ENCODE peak calls at places on chromosome 21, in four cellular contexts. F is A549, W is WTC11, P is K562. E is an unnamed sample.

GRCh38 chr21:33951276-33952178 is 35.9 kb upstream of the ATP5PO start:
- DNase-seq in W (no peak), P (no peak), F (no peak), E (no peak)

GRCh38 chr21:37065561-37066177 is 7.2 kb downstream of the PIGP start:
- DNase-seq in W (no peak), P (no peak), F (no peak), E (no peak)

GRCh38 chr21:45982256-45982757 is 737 bp downstream of the COL6A1 start:
- DNase-seq in W (peak; percentile 35), P (no peak), F (no peak), E (no peak)

GRCh38 chr21:39715804-39716397 is 29.1 kb upstream of the IGSF5 start:
- DNase-seq in P (peak; percentile 68), W (peak; percentile 54), F (peak; percentile 8), E (peak; percentile 33)

GRCh38 chr21:46661211-46661625 is 25.7 kb downstream of the PRMT2 start:
- DNase-seq in F (no peak), W (peak; percentile 74), P (no peak), E (no peak)

GRCh38 chr21:37849703-37850102 is 66.6 kb downstream of the KCNJ6 start:
- DNase-seq in P (no peak), W (no peak), F (no peak), E (no peak)

GRCh38 chr21:29372063-29372802 is 73.5 kb downstream of the BACH1 start:
- DNase-seq in P (peak; percentile 91), F (peak; percentile 50), W (peak; percentile 24), E (peak; percentile 78)

GRCh38 chr21:46424621-46425020 is 34.1 kb upstream of the DIP2A start:
- DNase-seq in P (no peak), F (no peak), W (no peak), E (no peak)

GRCh38 chr21:17602874-17603273 is 9.8 kb downstream of the BTG3 start:
- DNase-seq in F (no peak), W (no peak), P (no peak), E (no peak)

GRCh38 chr21:17270234-17270633 is 242.6 kb upstream of the CXADR start:
- DNase-seq in W (no peak), F (peak; percentile 4), P (peak; percentile 0), E (peak; percentile 34)

GRCh38 chr21:25107708-25108107 is 499.6 kb downstream of the MRPL39 start:
- DNase-seq in P (no peak), W (no peak), F (no peak), E (no peak)

GRCh38 chr21:42612390-42612789 is 41.0 kb upstream of the PDE9A start:
- DNase-seq in W (no peak), F (no peak), P (no peak), E (no peak)

GRCh38 chr21:15193937-15194336 is 129.1 kb upstream of the NRIP1 start:
- DNase-seq in P (peak; percentile 18), F (no peak), W (no peak), E (no peak)

GRCh38 chr21:37710555-37711293 is 205.5 kb downstream of the KCNJ6 start:
- DNase-seq in W (no peak), F (no peak), P (no peak), E (peak; percentile 4)

GRCh38 chr21:29196664-29197052 is 66.2 kb downstream of the MAP3K7CL start:
- DNase-seq in F (no peak), W (no peak), P (no peak), E (no peak)

GRCh38 chr21:32249551-32250280 is 29.1 kb downstream of the MIS18A start:
- DNase-seq in W (no peak), P (no peak), F (no peak), E (no peak)

GRCh38 chr21:32136546-32136945 is 142.3 kb downstream of the MIS18A start:
- DNase-seq in W (no peak), P (no peak), F (no peak), E (no peak)

GRCh38 chr21:40635336-40635735 is 211.6 kb downstream of the DSCAM start:
- DNase-seq in P (no peak), F (no peak), W (no peak), E (no peak)

GRCh38 chr21:37087188-37087587 is 14.1 kb downstream of the TTC3 start:
- DNase-seq in W (no peak), P (peak; percentile 79), F (no peak), E (no peak)

GRCh38 chr21:15127437-15127836 is 62.6 kb upstream of the NRIP1 start:
- DNase-seq in F (no peak), P (no peak), W (no peak), E (no peak)

GRCh38 chr21:46320331-46320801 is 3.3 kb downstream of the C21orf58 start:
- DNase-seq in F (no peak), W (no peak), P (peak; percentile 97), E (no peak)

GRCh38 chr21:43790053-43790524 is 712 bp downstream of the RRP1 start:
- DNase-seq in P (no peak), F (no peak), W (no peak), E (no peak)

GRCh38 chr21:36867506-36867905 is 99.0 kb downstream of the HLCS start:
- DNase-seq in P (no peak), W (no peak), F (no peak), E (no peak)

GRCh38 chr21:42512346-42513034 is 1.2 kb upstream of the SLC37A1 start:
- DNase-seq in W (no peak), P (no peak), F (no peak), E (no peak)

GRCh38 chr21:32727728-32728454 is at the start of gene SYNJ1:
- DNase-seq in P (peak; percentile 98), W (peak; percentile 93), F (peak; percentile 65), E (peak; percentile 87)

DNA sequence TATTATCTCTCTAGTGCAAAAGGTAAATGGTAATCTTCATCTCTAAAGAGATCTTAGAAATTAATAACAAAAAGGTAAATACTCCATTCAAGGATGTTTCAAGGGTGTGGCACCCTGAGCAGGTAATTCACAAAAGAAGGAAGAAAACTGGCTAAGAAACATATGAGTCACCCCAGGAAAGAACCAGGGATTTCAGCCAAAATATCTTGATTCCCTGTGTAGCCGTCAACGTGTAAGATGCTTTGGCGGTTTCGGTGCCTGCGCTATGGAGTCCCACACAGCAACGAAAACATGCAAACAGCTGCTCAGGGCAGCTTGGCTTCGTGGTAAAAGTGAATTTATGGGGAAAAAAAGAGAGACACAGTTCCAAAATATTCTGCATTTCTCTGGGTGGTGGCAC is 3.7 kb downstream of the ITGB2 start:
- DNase-seq in P (no peak), W (no peak), F (no peak), E (no peak)
- TF ChIP-seq NR3C1 in P (no peak), W (no peak), F (no peak), E (no peak)

GRCh38 chr21:24045775-24046215 is 1561.5 kb downstream of the MRPL39 start:
- DNase-seq in W (peak; percentile 9), P (peak; percentile 10), F (no peak), E (no peak)
- TF ChIP-seq NR3C1 in W (no peak), P (no peak), F (no peak), E (no peak)

DNA sequence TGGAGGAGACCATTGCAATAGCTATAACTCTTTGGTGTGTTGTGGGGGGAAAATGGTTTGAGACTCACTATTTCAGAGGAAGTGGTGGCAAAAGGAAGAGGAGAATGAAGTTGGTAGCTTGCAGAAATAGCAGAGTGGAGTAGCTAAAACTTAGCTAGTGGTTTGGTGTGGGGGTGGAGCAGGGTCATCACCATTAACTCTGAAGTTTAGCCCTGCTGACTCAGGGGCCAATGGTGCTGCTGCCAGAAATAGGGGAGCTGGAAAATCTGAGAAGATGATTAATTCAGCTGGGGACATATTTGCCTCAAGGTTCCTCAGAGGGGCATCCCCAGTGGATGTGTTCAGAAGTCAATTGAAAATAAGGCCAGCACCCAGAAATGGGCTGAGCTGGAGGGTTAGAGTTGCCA is 65.4 kb downstream of the RUNX1 start:
- DNase-seq in P (peak; percentile 74), W (no peak), F (no peak), E (no peak)
- TF ChIP-seq NR3C1 in P (no peak), W (no peak), F (no peak), E (no peak)

GRCh38 chr21:26833011-26833410 is 12.2 kb downstream of the ADAMTS1 start:
- DNase-seq in P (no peak), F (no peak), W (no peak), E (no peak)

GRCh38 chr21:26835027-26835713 is 10.0 kb downstream of the ADAMTS1 start:
- DNase-seq in F (no peak), P (no peak), W (no peak), E (no peak)

GRCh38 chr21:26834181-26834945 is 10.8 kb downstream of the ADAMTS1 start:
- DNase-seq in F (no peak), W (no peak), P (no peak), E (no peak)

GRCh38 chr21:26832513-26832912 is 12.7 kb downstream of the ADAMTS1 start:
- DNase-seq in F (no peak), W (no peak), P (no peak), E (no peak)

GRCh38 chr21:26833460-26833939 is 11.7 kb downstream of the ADAMTS1 start:
- DNase-seq in F (no peak), W (no peak), P (no peak), E (no peak)
- TF ChIP-seq NR3C1 in F (no peak), W (no peak), P (no peak), E (no peak)

E was measured in HepG2.